ENCODE peak calls at places on chromosomes 13 and 19, in nine cellular contexts. X is A549, Q is right lobe of liver, W is NB4, V is Peyer's patch, N is ovary, F is adrenal gland, O is thyroid gland, U is esophagus muscularis mucosa. Y is an unnamed sample.

GRCh38 chr13:42119875-42120274 is 71.4 kb downstream of the DGKH start:
- DNase-seq in W (no peak), F (no peak), X (no peak), O (no peak), N (no peak), V (no peak), Q (no peak), U (no peak), Y (no peak)

GRCh38 chr13:35833571-35834305 is 297.4 kb downstream of the DCLK1 start:
- DNase-seq in F (no peak), O (no peak), N (no peak), V (no peak), X (no peak), W (no peak), Q (no peak), U (no peak), Y (no peak)

GRCh38 chr19:16822648-16823047 is 6.5 kb upstream of the SIN3B start:
- DNase-seq in U (no peak), N (no peak), X (no peak), W (no peak), F (no peak), O (no peak), V (no peak), Q (no peak), Y (no peak)

GRCh38 chr13:42893346-42893745 is 98.7 kb downstream of the EPSTI1 start:
- DNase-seq in N (no peak), Q (no peak), V (no peak), F (peak; percentile 68), X (no peak), W (peak; percentile 20), U (no peak), O (no peak), Y (no peak)

GRCh38 chr19:18771328-18772242 is 19.5 kb downstream of the COMP start:
- DNase-seq in Q (no peak), N (no peak), W (peak; percentile 53), V (no peak), U (no peak), X (no peak), O (no peak), F (no peak), Y (no peak)

GRCh38 chr13:99987180-99988047 is 5.8 kb downstream of the ZIC2 start:
- DNase-seq in N (no peak), F (no peak), U (no peak), W (no peak), O (no peak), X (no peak), V (no peak), Q (no peak), Y (no peak)

GRCh38 chr19:23996549-23996948 is 81.9 kb downstream of the ZNF726 start:
- DNase-seq in F (no peak), X (peak; percentile 48), O (no peak), N (no peak), V (no peak), U (no peak), W (peak; percentile 40), Q (no peak), Y (no peak)

GRCh38 chr19:17424743-17425365 is 5.0 kb downstream of the MVB12A start:
- DNase-seq in U (no peak), O (peak; percentile 33), W (peak; percentile 59), X (peak; percentile 34), Q (no peak), F (peak; percentile 69), N (peak; percentile 64), V (no peak), Y (no peak)

GRCh38 chr19:10726268-10726667 is 8.4 kb downstream of the DNM2 start:
- DNase-seq in V (no peak), F (no peak), W (no peak), N (no peak), X (no peak), Q (no peak), O (no peak), U (no peak), Y (no peak)

GRCh38 chr19:44757735-44758505 is 9.4 kb downstream of the BCL3 start:
- DNase-seq in U (no peak), X (no peak), Q (no peak), V (no peak), N (peak; percentile 67), W (no peak), O (peak; percentile 57), F (peak; percentile 75), Y (peak; percentile 56)

GRCh38 chr19:48745208-48745995 is 1.3 kb downstream of the IZUMO1 start:
- DNase-seq in N (no peak), O (peak; percentile 46), W (peak; percentile 89), V (peak; percentile 48), X (peak; percentile 80), F (peak; percentile 70), U (no peak), Q (no peak), Y (peak; percentile 75)

GRCh38 chr13:110616103-110617101 is 1.1 kb downstream of the NAXD start:
- DNase-seq in F (peak; percentile 77), U (no peak), O (peak; percentile 51), W (peak; percentile 62), X (peak; percentile 36), Q (peak; percentile 71), N (peak; percentile 39), V (peak; percentile 41), Y (peak; percentile 50)

GRCh38 chr13:105513448-105513847 is 1022.0 kb downstream of the EFNB2 start:
- DNase-seq in F (no peak), N (no peak), Q (no peak), U (no peak), O (no peak), V (no peak), W (no peak), X (no peak), Y (no peak)

GRCh38 chr19:8028951-8029491 is 23.5 kb upstream of the CCL25 start:
- DNase-seq in F (no peak), N (no peak), Q (no peak), X (no peak), W (no peak), O (no peak), U (no peak), V (no peak), Y (no peak)

GRCh38 chr19:42088471-42089190 is 12.7 kb downstream of the ZNF574 start:
- DNase-seq in F (no peak), Q (no peak), V (no peak), N (no peak), O (no peak), W (no peak), U (no peak), X (no peak), Y (no peak)
- TF ChIP-seq POLR2A in F (no peak), Q (no peak), V (no peak), N (no peak), O (no peak), W (no peak), U (no peak), X (no peak), Y (no peak)

GRCh38 chr13:32045963-32046785 is 14.6 kb downstream of the FRY start:
- DNase-seq in U (no peak), F (peak; percentile 23), Q (no peak), V (no peak), W (peak; percentile 90), X (no peak), N (no peak), O (peak; percentile 13), Y (peak; percentile 49)

GRCh38 chr13:32047088-32047487 is 15.5 kb downstream of the FRY start:
- DNase-seq in W (peak; percentile 42), N (no peak), F (no peak), X (no peak), U (no peak), V (no peak), O (no peak), Q (no peak), Y (no peak)

GRCh38 chr13:32048816-32049215 is 17.2 kb downstream of the FRY start:
- DNase-seq in O (no peak), F (no peak), N (no peak), W (peak; percentile 77), U (no peak), Q (no peak), X (no peak), V (no peak), Y (no peak)

GRCh38 chr13:32045537-32045936 is 14.0 kb downstream of the FRY start:
- DNase-seq in Q (no peak), X (no peak), U (no peak), V (no peak), W (no peak), F (no peak), O (no peak), N (no peak), Y (no peak)

GRCh38 chr13:32047796-32048195 is 16.2 kb downstream of the FRY start:
- DNase-seq in V (no peak), N (no peak), U (no peak), X (no peak), Q (no peak), F (no peak), O (no peak), W (no peak), Y (no peak)
- TF ChIP-seq POLR2A in V (no peak), N (no peak), U (no peak), X (no peak), Q (no peak), F (no peak), O (no peak), W (no peak), Y (no peak)

GRCh38 chr13:77717508-77717907 is 20.0 kb downstream of the SLAIN1 start:
- DNase-seq in W (no peak), U (no peak), Q (no peak), N (no peak), V (no peak), O (no peak), F (no peak), X (no peak), Y (no peak)
- TF ChIP-seq POLR2A in W (no peak), U (no peak), Q (no peak), N (no peak), V (no peak), O (no peak), F (no peak), X (no peak), Y (no peak)

GRCh38 chr19:49923055-49924003 is 5.7 kb upstream of the ATF5 start:
- DNase-seq in U (no peak), V (peak; percentile 36), N (no peak), W (no peak), F (peak; percentile 73), Q (peak; percentile 91), X (no peak), O (no peak), Y (no peak)
- TF ChIP-seq POLR2A in U (no peak), V (no peak), N (no peak), W (no peak), F (no peak), Q (peak; percentile 87), X (no peak), O (no peak), Y (no peak)

GRCh38 chr19:12800344-12800732 is 1.3 kb downstream of the PRDX2 start:
- DNase-seq in O (no peak), N (no peak), X (no peak), Q (no peak), U (no peak), F (no peak), V (no peak), W (no peak), Y (no peak)
- TF ChIP-seq POLR2A in O (no peak), N (no peak), X (no peak), Q (no peak), U (no peak), F (no peak), V (no peak), W (no peak), Y (no peak)

Y was measured in body of pancreas.